ENCODE peak calls at places on chromosome 5, in five cellular contexts. S, G, P, E and X are unnamed samples.

GRCh38 chr5:112848116-112848811 is 12.8 kb upstream of the SRP19 start:
- DNase-seq in G (peak), E (peak), P (peak), S (no peak), X (no peak)

GRCh38 chr5:62729662-62730061 is 151.0 kb downstream of the LRRC70 start:
- DNase-seq in E (no peak), P (no peak), G (no peak), S (no peak), X (no peak)

GRCh38 chr5:96931605-96932004 is 4.3 kb upstream of the LNPEP start:
- DNase-seq in E (no peak), G (no peak), P (no peak), S (no peak), X (no peak)

GRCh38 chr5:51556833-51557232 is 173.6 kb downstream of the ISL1 start:
- DNase-seq in S (no peak), G (no peak), P (peak), E (no peak), X (no peak)

GRCh38 chr5:64331597-64332277 is 166.1 kb downstream of the RNF180 start:
- DNase-seq in G (no peak), E (no peak), P (no peak), S (peak), X (no peak)

GRCh38 chr5:88824892-88825781 is 57.8 kb downstream of the MEF2C start:
- DNase-seq in G (no peak), E (no peak), P (peak), S (no peak), X (no peak)

GRCh38 chr5:103260951-103261350 is 2.4 kb downstream of the MACIR start:
- DNase-seq in E (no peak), G (no peak), S (no peak), P (no peak), X (no peak)

GRCh38 chr5:68251386-68251785 is 35.8 kb downstream of the PIK3R1 start:
- DNase-seq in S (no peak), E (peak), G (no peak), P (peak), X (peak)

GRCh38 chr5:135024956-135025729 is 8.9 kb downstream of the PITX1 start:
- DNase-seq in G (peak), E (no peak), S (no peak), P (peak), X (no peak)

GRCh38 chr5:61449756-61450155 is 117.7 kb downstream of the ZSWIM6 start:
- DNase-seq in P (peak), E (peak), G (no peak), S (no peak), X (no peak)

GRCh38 chr5:126514159-126515141 is 80.6 kb downstream of the ALDH7A1 start:
- DNase-seq in G (no peak), P (no peak), E (no peak), S (no peak), X (no peak)

GRCh38 chr5:7615566-7616061 is 219.7 kb downstream of the ADCY2 start:
- DNase-seq in S (no peak), P (peak), E (no peak), G (no peak), X (no peak)

GRCh38 chr5:92841604-92842155 is 739.3 kb downstream of the NR2F1-AS1 start:
- DNase-seq in S (no peak), G (no peak), E (no peak), P (no peak), X (no peak)

GRCh38 chr5:989961-990530 is 18.6 kb upstream of the NKD2 start:
- DNase-seq in G (no peak), P (no peak), S (no peak), E (no peak), X (no peak)

GRCh38 chr5:98796197-98796972 is 22.9 kb downstream of the RGMB start:
- DNase-seq in E (no peak), G (peak), P (peak), S (no peak), X (no peak)

GRCh38 chr5:53333160-53333559 is 147.3 kb upstream of the FST start:
- DNase-seq in P (peak), G (no peak), E (peak), S (no peak), X (no peak)

GRCh38 chr5:1101991-1102713 is 9.7 kb downstream of the SLC12A7 start:
- DNase-seq in S (no peak), G (no peak), P (no peak), E (no peak), X (no peak)

GRCh38 chr5:158246661-158247060 is 387.7 kb upstream of the CLINT1 start:
- DNase-seq in G (no peak), P (no peak), E (no peak), S (no peak), X (no peak)

GRCh38 chr5:88238732-88239131 is 29.9 kb downstream of the TMEM161B start:
- DNase-seq in E (no peak), S (no peak), P (no peak), G (no peak), X (no peak)

GRCh38 chr5:136811086-136811485 is 445.7 kb upstream of the TRPC7 start:
- DNase-seq in P (no peak), G (no peak), E (no peak), S (no peak), X (no peak)

GRCh38 chr5:11890777-11891176 is 13.5 kb downstream of the CTNND2 start:
- DNase-seq in E (no peak), G (no peak), S (no peak), P (no peak), X (no peak)

GRCh38 chr5:75734913-75735789 is 17.9 kb upstream of the POC5 start:
- DNase-seq in S (no peak), E (peak), P (peak), G (peak), X (no peak)

GRCh38 chr5:2685651-2686050 is 65.8 kb downstream of the IRX2 start:
- DNase-seq in P (peak), G (no peak), E (no peak), S (no peak), X (no peak)

GRCh38 chr5:85990998-85991397 is 626.7 kb upstream of the COX7C start:
- DNase-seq in S (no peak), P (no peak), E (no peak), G (no peak), X (no peak)

GRCh38 chr5:52024363-52024762 is 641.1 kb downstream of the ISL1 start:
- DNase-seq in S (no peak), P (no peak), G (no peak), E (no peak), X (no peak)

GRCh38 chr5:102241809-102242421 is 54.2 kb downstream of the SLCO4C1 start:
- DNase-seq in E (no peak), G (no peak), S (no peak), P (no peak), X (no peak)
- TF ChIP-seq CTCF in E (no peak), G (no peak), S (no peak), P (no peak), X (no peak)

DNA sequence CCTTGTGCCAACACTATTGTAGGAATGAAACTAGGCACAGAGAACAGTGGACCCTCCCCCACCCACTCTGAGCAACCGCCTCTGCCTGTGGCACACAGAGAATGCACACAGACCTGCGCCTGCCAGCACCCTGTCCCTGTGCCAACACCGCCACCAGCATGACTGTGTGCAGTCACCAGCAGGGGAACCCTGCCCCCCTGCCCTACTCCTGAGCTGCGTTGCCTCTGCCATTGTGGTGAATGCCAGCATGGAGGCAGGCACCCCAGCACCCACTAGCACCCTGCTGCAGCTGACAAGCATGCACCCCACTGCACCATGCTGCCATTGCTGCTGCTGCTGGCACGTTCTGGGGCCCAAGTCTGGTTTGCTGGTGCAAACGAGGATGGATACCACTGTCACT is 94.4 kb upstream of the PRLR start:
- DNase-seq in G (no peak), S (no peak), P (no peak), E (no peak), X (no peak)
- TF ChIP-seq CTCF in G (no peak), S (no peak), P (no peak), E (no peak), X (no peak)

GRCh38 chr5:176388003-176388340 is 426 bp downstream of the NOP16 start:
- DNase-seq in G (peak), S (no peak), P (no peak), E (no peak), X (no peak)

GRCh38 chr5:176387384-176387925 is 943 bp downstream of the NOP16 start:
- DNase-seq in P (no peak), S (no peak), G (no peak), E (no peak), X (no peak)

GRCh38 chr5:176388341-176389113 is at the start of the genes HIGD2A and NOP16:
- DNase-seq in E (peak), S (peak), G (peak), P (peak), X (peak)

GRCh38 chr5:176391479-176391878 is 2.9 kb downstream of the HIGD2A start:
- DNase-seq in S (no peak), E (no peak), G (no peak), P (no peak), X (no peak)

GRCh38 chr5:176389114-176389768 is 690 bp downstream of the HIGD2A start:
- DNase-seq in S (no peak), E (no peak), G (no peak), P (no peak), X (no peak)
- TF ChIP-seq CTCF in S (no peak), E (no peak), G (no peak), P (no peak), X (no peak)

GRCh38 chr5:169133500-169133899 is 167.4 kb downstream of the SLIT3 start:
- DNase-seq in G (no peak), P (no peak), S (no peak), E (no peak), X (no peak)
- TF ChIP-seq CTCF in G (no peak), P (no peak), S (no peak), E (no peak), X (no peak)

GRCh38 chr5:146395233-146395632 is 51.9 kb upstream of the TCERG1 start:
- DNase-seq in E (no peak), P (no peak), S (no peak), G (no peak), X (no peak)
- TF ChIP-seq CTCF in E (no peak), P (no peak), S (no peak), G (no peak), X (no peak)

GRCh38 chr5:116577064-116577788 is 2.6 kb upstream of the SEMA6A start:
- DNase-seq in P (no peak), S (no peak), E (no peak), G (no peak), X (no peak)

GRCh38 chr5:116573617-116574431 is 799 bp downstream of the SEMA6A start:
- DNase-seq in E (no peak), G (peak), P (no peak), S (no peak), X (no peak)

GRCh38 chr5:116575635-116576042 is 1.0 kb upstream of the SEMA6A start:
- DNase-seq in S (no peak), E (no peak), G (no peak), P (peak), X (no peak)

GRCh38 chr5:116574682-116575634 is at the start of gene SEMA6A:
- DNase-seq in E (peak), S (peak), G (peak), P (peak), X (peak)

GRCh38 chr5:116576043-116576713 is 1.6 kb upstream of the SEMA6A start:
- DNase-seq in E (peak), S (no peak), P (peak), G (peak), X (no peak)
- TF ChIP-seq CTCF in E (peak), S (peak), P (peak), G (peak), X (no peak)

DNA sequence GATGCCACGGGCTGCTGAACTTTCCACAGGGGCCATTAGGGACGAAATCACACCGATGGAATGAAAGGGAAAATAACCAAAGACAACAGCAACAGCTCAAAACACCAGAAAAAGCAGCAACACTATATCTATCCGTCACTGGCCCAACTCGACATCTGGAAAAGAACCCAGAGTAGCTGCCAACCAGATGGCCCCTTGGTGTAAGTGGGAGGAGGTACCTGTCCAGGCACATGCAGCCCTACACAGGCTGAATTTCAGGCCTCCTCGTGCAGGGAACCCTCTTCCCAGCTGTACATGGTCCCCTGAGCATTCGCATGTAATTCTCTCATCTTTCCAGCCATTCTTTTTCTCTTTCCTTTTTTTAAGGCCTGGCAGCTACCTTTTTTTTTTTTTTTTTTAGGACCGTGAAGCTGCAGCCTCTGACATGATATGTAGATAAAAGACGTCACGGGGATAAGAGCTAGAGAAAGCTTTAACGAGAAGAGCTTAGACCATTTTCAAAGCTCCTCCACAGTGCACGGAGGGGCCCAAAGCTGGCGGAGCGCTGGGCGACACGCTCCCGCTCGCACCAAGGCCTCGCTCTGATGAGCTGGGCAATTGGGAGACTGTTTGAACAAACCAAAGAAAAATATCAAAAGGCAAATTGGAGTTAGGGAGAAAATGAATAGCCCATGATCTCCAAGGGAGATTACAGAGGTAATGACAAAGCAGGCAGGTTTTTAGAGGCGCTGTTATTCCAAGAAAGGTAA is 179.2 kb downstream of the SREK1 start:
- DNase-seq in P (no peak), S (no peak), G (no peak), E (no peak), X (no peak)
- TF ChIP-seq CTCF in P (no peak), S (no peak), G (no peak), E (no peak), X (no peak)

GRCh38 chr5:10701567-10702039 is 59.4 kb downstream of the DAP start:
- DNase-seq in S (no peak), G (peak), P (no peak), E (no peak), X (no peak)
- TF ChIP-seq CTCF in S (peak), G (peak), P (peak), E (peak), X (no peak)